ENCODE peak calls at places on chromosomes 11 and 22, in ten cellular contexts. G is adipocyte; N is AG09309; H is type B pancreatic cell; B is fibroblast of mammary gland; M is left colon; Z is CD8-positive, alpha-beta T cell; L is NCI-H1092; Q is foreskin keratinocyte; A is effector CD8-positive, alpha-beta T cell. X is an unnamed sample.

GRCh38 chr11:132851247-132851646 is 681.1 kb downstream of the OPCML start:
- DNase-seq in G (no peak), N (no peak), H (no peak), B (no peak), M (no peak), Z (no peak), L (no peak), Q (no peak), A (no peak), X (no peak)

GRCh38 chr11:63670738-63671321 is 346 bp downstream of the ATL3 start:
- DNase-seq in G (peak), N (no peak), H (no peak), B (no peak), M (peak), Z (peak), L (peak), Q (peak), A (peak), X (peak)

GRCh38 chr11:133163463-133164419 is 368.6 kb downstream of the OPCML start:
- DNase-seq in G (peak), N (peak), H (no peak), B (peak), M (no peak), Z (no peak), L (peak), Q (peak), A (no peak), X (no peak)

GRCh38 chr22:24994070-24994763 is 41.7 kb downstream of the KIAA1671 start:
- DNase-seq in G (no peak), N (no peak), H (no peak), B (peak), M (peak), Z (no peak), L (no peak), Q (peak), A (no peak), X (no peak)

GRCh38 chr22:35480143-35480542 is 60.5 kb upstream of the RASD2 start:
- DNase-seq in G (no peak), N (no peak), H (no peak), B (peak), M (peak), Z (no peak), L (peak), Q (no peak), A (no peak), X (no peak)

GRCh38 chr22:46482311-46482710 is 55.1 kb downstream of the CELSR1 start:
- DNase-seq in G (no peak), N (no peak), H (no peak), B (no peak), M (no peak), Z (no peak), L (no peak), Q (no peak), A (no peak), X (no peak)

GRCh38 chr11:124329787-124330478 is 9.9 kb upstream of the OR8D2 start:
- DNase-seq in G (peak), N (no peak), H (no peak), B (peak), M (no peak), Z (no peak), L (no peak), Q (no peak), A (no peak), X (no peak)

GRCh38 chr11:22666320-22666699 is at the start of gene GAS2:
- DNase-seq in G (no peak), N (no peak), H (no peak), B (no peak), M (no peak), Z (no peak), L (peak), Q (no peak), A (no peak), X (no peak)

GRCh38 chr11:76233936-76234703 is 27.8 kb upstream of the WNT11 start:
- DNase-seq in G (peak), N (no peak), H (no peak), B (peak), M (peak), Z (peak), L (no peak), Q (no peak), A (no peak), X (peak)

GRCh38 chr22:38738475-38739070 is 17.2 kb downstream of the SUN2 start:
- DNase-seq in G (no peak), N (no peak), H (no peak), B (no peak), M (no peak), Z (no peak), L (no peak), Q (no peak), A (no peak), X (no peak)

X was measured in activated effector memory CD4-positive, alpha-beta T cell treated with anti-CD3 and anti-CD28 coated beads, Interleukin-2, amount 50 U/mL, for 16 hours.